ENCODE peak calls at places on chromosomes 16 and 17, in nine cellular contexts. Y is Daoy; N is activated CD4-positive, alpha-beta T cell treated with anti-CD3 and anti-CD28 coated beads for 24 hours; A is heart right ventricle; M is stimulated activated CD8-positive, alpha-beta memory T cell treated with anti-CD3 and anti-CD28 coated beads, Interleukin-2, amount 100 ng/mL, for 1 hour; W is NCI-H1048; U is KBM-7; O is HCT116; S is activated CD8-positive, alpha-beta memory T cell treated with anti-CD3 and anti-CD28 coated beads for 4 hours. E is an unnamed sample.

GRCh38 chr16:9139965-9140364 is 48.5 kb downstream of the HAPSTR1 start:
- DNase-seq in N (no peak), A (no peak), Y (peak; percentile 35), W (no peak), M (no peak), S (no peak), O (peak; percentile 59), U (peak; percentile 41), E (peak; percentile 45)

GRCh38 chr16:89154390-89155183 is 17.0 kb upstream of the CDH15 start:
- DNase-seq in O (no peak), W (no peak), Y (no peak), M (no peak), N (no peak), S (no peak), A (no peak), U (no peak), E (no peak)

GRCh38 chr17:29042679-29043538 is at the start of gene PIPOX:
- DNase-seq in O (no peak), U (peak; percentile 54), M (no peak), A (peak; percentile 18), Y (peak; percentile 71), S (no peak), N (no peak), W (no peak), E (peak; percentile 81)

GRCh38 chr17:64950871-64951270 is 31.6 kb upstream of the LRRC37A3 start:
- DNase-seq in W (no peak), O (no peak), U (no peak), A (no peak), N (no peak), M (no peak), Y (peak; percentile 44), S (no peak), E (no peak)

GRCh38 chr17:16298140-16298662 is 55.1 kb downstream of the CENPV start:
- DNase-seq in W (no peak), N (no peak), O (no peak), Y (no peak), S (no peak), M (no peak), A (no peak), U (no peak), E (no peak)

GRCh38 chr16:87126403-87127025 is 190.7 kb downstream of the C16orf95 start:
- DNase-seq in U (no peak), W (no peak), M (no peak), N (no peak), S (no peak), Y (no peak), A (no peak), O (no peak), E (no peak)

GRCh38 chr17:42653179-42654124 is 5.6 kb upstream of the TUBG2 start:
- DNase-seq in N (no peak), U (no peak), W (no peak), S (no peak), O (no peak), A (peak; percentile 75), Y (no peak), M (no peak), E (peak; percentile 92)

GRCh38 chr16:84268661-84269060 is 26.0 kb upstream of the WFDC1 start:
- DNase-seq in W (no peak), O (no peak), M (no peak), Y (no peak), A (no peak), S (no peak), U (no peak), N (no peak), E (no peak)

GRCh38 chr16:69554495-69554894 is 11.3 kb upstream of the NFAT5 start:
- DNase-seq in A (no peak), Y (no peak), U (peak; percentile 48), W (no peak), N (no peak), S (no peak), O (no peak), M (no peak), E (no peak)

GRCh38 chr17:50467855-50468119 is 893 bp downstream of the CHAD start:
- DNase-seq in U (no peak), O (no peak), M (no peak), S (no peak), A (no peak), N (no peak), W (no peak), Y (no peak), E (no peak)

E was measured in RPMI7951.